ENCODE peak calls at places on chromosomes 2 and 18, in ten cellular contexts. D, T, J, R, M, K, Z, X, W and E are unnamed samples.

GRCh38 chr18:765764-766549 is 46.1 kb downstream of the YES1 start:
- DNase-seq in D (no peak), T (no peak), J (no peak), R (no peak), M (peak; percentile 32), K (no peak), Z (no peak), X (no peak), W (no peak), E (no peak)

GRCh38 chr2:138827426-138828054 is 47.4 kb upstream of the NXPH2 start:
- DNase-seq in D (peak; percentile 34), T (peak; percentile 71), J (no peak), R (peak; percentile 21), M (no peak), K (no peak), Z (no peak), X (peak; percentile 68), W (peak; percentile 72), E (peak; percentile 46)

GRCh38 chr2:134218928-134219707 is 34.8 kb upstream of the MGAT5 start:
- DNase-seq in D (no peak), T (peak; percentile 71), J (no peak), R (no peak), M (no peak), K (no peak), Z (no peak), X (no peak), W (peak; percentile 62), E (no peak)

GRCh38 chr2:241958818-241959545 is 89.5 kb downstream of the RTP5 start:
- DNase-seq in D (no peak), T (no peak), J (no peak), R (no peak), M (no peak), K (no peak), Z (no peak), X (no peak), W (no peak), E (no peak)

GRCh38 chr2:28300921-28301341 is 91.7 kb upstream of the FOSL2 start:
- DNase-seq in D (no peak), T (no peak), J (no peak), R (no peak), M (no peak), K (no peak), Z (no peak), X (peak; percentile 98), W (no peak), E (peak; percentile 61)

GRCh38 chr18:9328776-9329175 is 5.8 kb upstream of the TWSG1 start:
- DNase-seq in D (no peak), T (no peak), J (no peak), R (no peak), M (no peak), K (no peak), Z (no peak), X (peak; percentile 52), W (no peak), E (peak; percentile 47)

GRCh38 chr18:2846241-2846637 is 567 bp upstream of the EMILIN2 start:
- DNase-seq in D (peak; percentile 46), T (peak; percentile 73), J (no peak), R (peak; percentile 10), M (no peak), K (no peak), Z (no peak), X (peak; percentile 16), W (peak; percentile 26), E (peak; percentile 64)

GRCh38 chr18:74489631-74490030 is 6.5 kb upstream of the CNDP2 start:
- DNase-seq in D (no peak), T (no peak), J (no peak), R (peak; percentile 19), M (no peak), K (no peak), Z (no peak), X (peak; percentile 46), W (no peak), E (peak; percentile 49)

DNA sequence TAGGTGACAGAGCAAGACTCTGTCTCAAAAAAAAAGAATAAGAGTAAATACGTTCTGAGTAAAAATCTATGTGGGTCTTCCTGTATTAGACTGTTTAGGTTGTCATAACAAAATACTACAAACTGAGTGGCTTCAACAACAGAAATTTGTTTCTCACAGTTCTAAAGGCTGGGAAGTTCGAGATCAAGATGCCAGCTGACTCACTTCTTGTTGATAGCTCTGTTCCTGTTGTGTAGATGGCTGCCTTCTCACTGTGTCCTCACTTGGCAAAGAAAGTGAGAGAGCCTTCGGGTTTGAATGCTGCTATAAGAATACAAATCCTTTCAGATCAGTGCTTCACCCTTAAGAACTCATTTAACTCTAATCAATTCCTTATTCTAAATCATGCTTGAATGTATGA is 430.0 kb upstream of the VWC2L start:
- DNase-seq in D (no peak), T (no peak), J (no peak), R (peak; percentile 25), M (no peak), K (no peak), Z (no peak), X (peak; percentile 27), W (no peak), E (peak; percentile 45)
- TF ChIP-seq CTCF in D (no peak), T (no peak), J (no peak), R (no peak), M (no peak), K (no peak), Z (no peak), X (no peak), W (no peak), E (no peak)

GRCh38 chr18:77422974-77423373 is 173.3 kb downstream of the GALR1 start:
- DNase-seq in D (no peak), T (peak; percentile 14), J (no peak), R (no peak), M (no peak), K (no peak), Z (no peak), X (no peak), W (no peak), E (no peak)
- TF ChIP-seq CTCF in D (no peak), T (peak; percentile 6), J (no peak), R (no peak), M (no peak), K (peak; percentile 41), Z (no peak), X (no peak), W (no peak), E (no peak)

GRCh38 chr18:47397671-47398319 is 146.3 kb upstream of the SKOR2 start:
- DNase-seq in D (peak; percentile 51), T (peak; percentile 43), J (no peak), R (no peak), M (no peak), K (no peak), Z (no peak), X (no peak), W (peak; percentile 46), E (no peak)
- TF ChIP-seq CTCF in D (peak; percentile 31), T (peak; percentile 68), J (no peak), R (no peak), M (no peak), K (peak; percentile 56), Z (no peak), X (peak; percentile 7), W (peak; percentile 54), E (peak; percentile 19)

DNA sequence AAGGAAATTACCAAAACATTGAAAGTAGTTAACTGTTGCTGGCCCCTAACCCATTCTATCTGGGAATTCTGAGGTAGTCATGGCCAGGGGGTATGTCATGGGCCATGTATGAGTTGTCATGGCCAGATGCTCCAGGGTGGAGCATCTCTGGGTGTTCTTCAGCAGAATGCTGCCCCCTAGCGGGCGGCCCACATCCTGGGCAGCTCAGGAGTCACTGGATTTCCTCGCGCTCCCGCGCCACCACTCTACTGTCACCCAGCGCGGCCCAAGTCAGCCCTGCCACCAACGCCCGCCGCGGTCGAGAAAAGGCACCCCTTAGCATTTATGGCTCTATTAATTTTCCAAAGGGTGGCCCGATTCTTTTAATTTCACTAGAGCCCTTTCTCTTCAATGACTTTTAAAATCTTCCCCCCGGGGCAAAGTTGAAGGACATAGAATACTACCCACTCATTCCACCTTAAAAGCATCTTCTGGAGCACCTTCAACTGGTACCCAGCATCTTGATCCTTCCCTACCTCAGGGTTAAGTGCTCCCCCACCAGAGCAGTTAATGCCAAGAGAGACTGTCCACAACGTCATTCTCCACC is 41.6 kb downstream of the PKDCC start:
- DNase-seq in D (peak; percentile 83), T (peak; percentile 83), J (no peak), R (peak; percentile 43), M (peak; percentile 60), K (no peak), Z (no peak), X (peak; percentile 67), W (peak; percentile 71), E (no peak)
- TF ChIP-seq CTCF in D (peak; percentile 48), T (peak; percentile 86), J (peak; percentile 38), R (peak; percentile 83), M (peak; percentile 48), K (peak; percentile 65), Z (peak; percentile 46), X (peak; percentile 65), W (peak; percentile 51), E (peak; percentile 46)

GRCh38 chr2:157572725-157573124 is 55.9 kb downstream of the ACVR1C start:
- DNase-seq in D (no peak), T (peak; percentile 7), J (no peak), R (no peak), M (no peak), K (no peak), Z (no peak), X (no peak), W (peak; percentile 23), E (no peak)
- TF ChIP-seq CTCF in D (no peak), T (no peak), J (no peak), R (peak; percentile 52), M (no peak), K (peak; percentile 56), Z (no peak), X (no peak), W (peak; percentile 14), E (peak; percentile 4)

GRCh38 chr2:42809876-42810125 is 17.4 kb upstream of the HAAO start:
- DNase-seq in D (no peak), T (no peak), J (peak; percentile 94), R (peak; percentile 76), M (peak; percentile 84), K (peak; percentile 76), Z (peak; percentile 67), X (peak; percentile 77), W (peak; percentile 94), E (peak; percentile 79)
- TF ChIP-seq CTCF in D (peak; percentile 36), T (peak; percentile 5), J (no peak), R (no peak), M (peak; percentile 12), K (peak; percentile 58), Z (no peak), X (peak; percentile 44), W (peak; percentile 23), E (no peak)

DNA sequence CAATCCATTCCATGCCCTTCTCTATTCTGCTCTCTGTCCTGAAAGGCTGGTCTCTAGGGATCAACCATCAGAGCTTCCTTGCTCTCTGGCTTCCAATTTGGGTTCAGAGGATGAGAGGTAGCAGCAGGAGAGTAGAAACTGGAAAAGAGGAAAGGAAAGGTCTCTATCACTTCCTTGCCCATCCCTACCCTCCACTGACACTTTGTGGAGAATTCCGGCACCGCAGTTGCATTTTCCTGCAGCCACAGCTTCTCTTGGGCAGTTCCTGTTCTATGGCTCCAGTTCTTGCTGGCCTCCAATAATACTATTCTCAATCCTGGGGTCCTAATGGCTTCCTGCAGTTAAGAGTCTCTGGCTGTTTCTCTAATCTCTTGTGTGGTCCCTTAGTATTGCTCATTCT is 13.3 kb upstream of the IMPACT start:
- DNase-seq in D (no peak), T (no peak), J (no peak), R (no peak), M (no peak), K (no peak), Z (no peak), X (no peak), W (no peak), E (peak; percentile 53)
- TF ChIP-seq CTCF in D (no peak), T (no peak), J (no peak), R (peak; percentile 59), M (no peak), K (no peak), Z (peak; percentile 34), X (peak; percentile 45), W (no peak), E (peak; percentile 42)